ENCODE peak calls at places on chromosome X, in four cellular contexts. P is fibroblast of lung, S is endothelial cell, X is B cell. I is an unnamed sample.

GRCh38 chrX:2336181-2336580 is 164.6 kb downstream of the DHRSX start:
- DNase-seq in X (no peak), S (no peak), P (no peak), I (no peak)

GRCh38 chrX:118973389-118974087 is 880 bp upstream of the LONRF3 start:
- DNase-seq in X (peak; percentile 23), P (no peak), S (no peak), I (no peak)

GRCh38 chrX:24760601-24761000 is 66.9 kb downstream of the POLA1 start:
- DNase-seq in X (no peak), S (no peak), P (peak; percentile 26), I (no peak)

GRCh38 chrX:140918398-140919043 is 83.9 kb upstream of the SPANXB1 start:
- DNase-seq in P (peak; percentile 70), X (peak; percentile 68), S (peak; percentile 38), I (peak; percentile 4)

GRCh38 chrX:28303486-28303885 is 283.8 kb upstream of the IL1RAPL1 start:
- DNase-seq in P (no peak), X (no peak), S (no peak), I (no peak)

GRCh38 chrX:148416931-148417330 is 83.5 kb upstream of the AFF2 start:
- DNase-seq in S (no peak), P (no peak), X (no peak), I (no peak)

GRCh38 chrX:1281511-1281910 is 12.9 kb downstream of the CSF2RA start:
- DNase-seq in S (no peak), X (no peak), P (no peak), I (no peak)

GRCh38 chrX:153968754-153969124 is 2.9 kb downstream of the HCFC1 start:
- DNase-seq in X (peak; percentile 66), S (no peak), P (no peak), I (no peak)

GRCh38 chrX:136708348-136708747 is 60.4 kb downstream of the CD40LG start:
- DNase-seq in P (no peak), X (no peak), S (no peak), I (no peak)

GRCh38 chrX:77061022-77061421 is 386.2 kb upstream of the FGF16 start:
- DNase-seq in X (no peak), S (no peak), P (no peak), I (no peak)

GRCh38 chrX:23385242-23385641 is 50.6 kb downstream of the PTCHD1 start:
- DNase-seq in P (no peak), S (no peak), X (no peak), I (no peak)

GRCh38 chrX:40209951-40210617 is 112.3 kb upstream of the BCOR start:
- DNase-seq in S (no peak), X (no peak), P (no peak), I (no peak)

GRCh38 chrX:104659037-104659744 is 93.2 kb downstream of the IL1RAPL2 start:
- DNase-seq in S (no peak), X (no peak), P (no peak), I (no peak)

GRCh38 chrX:21940356-21940829 is at the start of gene SMS:
- DNase-seq in S (peak; percentile 55), X (peak; percentile 52), P (peak; percentile 77), I (peak; percentile 80)

GRCh38 chrX:72271812-72272211 is 5.2 kb downstream of the RPS4X start:
- DNase-seq in S (no peak), P (no peak), X (no peak), I (no peak)

GRCh38 chrX:53606456-53606855 is 80.1 kb downstream of the HUWE1 start:
- DNase-seq in X (no peak), S (no peak), P (no peak), I (no peak)

GRCh38 chrX:115233497-115234219 is at the start of gene LRCH2:
- DNase-seq in P (no peak), X (no peak), S (peak; percentile 14), I (no peak)

GRCh38 chrX:71082253-71082652 is 13.4 kb upstream of the FOXO4 start:
- DNase-seq in P (no peak), X (no peak), S (no peak), I (no peak)

GRCh38 chrX:50614460-50614859 is 143.8 kb upstream of the DGKK start:
- DNase-seq in S (no peak), P (no peak), X (no peak), I (no peak)

DNA sequence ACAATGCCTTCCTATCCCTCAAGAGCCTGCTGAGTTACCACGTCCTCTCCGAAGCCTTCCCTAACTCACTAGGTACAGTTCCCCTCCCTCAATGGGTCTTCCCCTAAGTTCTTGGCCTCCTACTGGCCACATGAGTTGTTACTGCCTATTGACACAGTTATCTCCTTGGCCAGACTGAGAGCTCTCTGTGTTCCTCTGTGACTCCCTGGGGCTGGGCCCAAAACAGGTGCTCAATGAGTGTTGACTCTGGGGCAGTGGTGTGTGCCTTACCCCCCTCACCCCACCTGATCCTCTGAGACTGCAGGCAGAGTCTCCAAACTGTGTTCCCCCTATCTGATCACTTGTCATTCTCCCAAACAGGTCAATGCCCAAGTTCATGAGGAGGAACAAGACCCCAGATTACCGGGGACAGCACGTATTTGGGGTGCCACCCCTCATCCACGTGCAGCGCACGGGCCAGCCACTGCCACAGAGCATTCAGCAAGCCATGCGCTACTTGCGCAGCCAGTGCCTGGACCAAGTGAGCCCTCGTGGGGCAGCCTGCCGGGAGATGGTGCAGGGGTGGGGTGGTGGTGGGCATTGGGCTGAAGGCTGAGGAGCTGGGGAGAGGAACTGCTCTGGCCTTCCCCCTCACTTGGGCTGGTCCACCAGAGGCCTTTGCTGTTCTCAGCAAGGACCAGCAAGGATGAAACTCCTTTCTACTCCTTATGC is 72.6 kb downstream of the STARD8 start:
- DNase-seq in S (no peak), P (peak; percentile 1), X (no peak), I (no peak)
- TF ChIP-seq CTCF in S (peak; percentile 13), P (no peak), X (no peak), I (no peak)

GRCh38 chrX:79409657-79410056 is 42.5 kb upstream of the ITM2A start:
- DNase-seq in P (no peak), X (no peak), S (no peak), I (no peak)

GRCh38 chrX:79408623-79409322 is 41.6 kb upstream of the ITM2A start:
- DNase-seq in X (no peak), S (no peak), P (no peak), I (no peak)

GRCh38 chrX:79415056-79415455 is 47.9 kb upstream of the ITM2A start:
- DNase-seq in P (no peak), X (no peak), S (no peak), I (no peak)

GRCh38 chrX:79413963-79414362 is 46.8 kb upstream of the ITM2A start:
- DNase-seq in X (no peak), P (no peak), S (no peak), I (no peak)

GRCh38 chrX:79413009-79413408 is 45.9 kb upstream of the ITM2A start:
- DNase-seq in P (no peak), S (no peak), X (peak; percentile 23), I (peak; percentile 2)
- TF ChIP-seq CTCF in P (no peak), S (peak; percentile 42), X (peak; percentile 47), I (no peak)

GRCh38 chrX:43556207-43556606 is 99.9 kb upstream of the MAOA start:
- DNase-seq in P (no peak), S (no peak), X (no peak), I (no peak)

GRCh38 chrX:43560247-43560946 is 95.7 kb upstream of the MAOA start:
- DNase-seq in P (no peak), X (no peak), S (no peak), I (no peak)

GRCh38 chrX:43562372-43562771 is 93.7 kb upstream of the MAOA start:
- DNase-seq in X (no peak), S (no peak), P (peak; percentile 56), I (no peak)

GRCh38 chrX:43559643-43560042 is 96.5 kb upstream of the MAOA start:
- DNase-seq in S (peak; percentile 48), X (peak; percentile 56), P (peak; percentile 59), I (peak; percentile 3)

DNA sequence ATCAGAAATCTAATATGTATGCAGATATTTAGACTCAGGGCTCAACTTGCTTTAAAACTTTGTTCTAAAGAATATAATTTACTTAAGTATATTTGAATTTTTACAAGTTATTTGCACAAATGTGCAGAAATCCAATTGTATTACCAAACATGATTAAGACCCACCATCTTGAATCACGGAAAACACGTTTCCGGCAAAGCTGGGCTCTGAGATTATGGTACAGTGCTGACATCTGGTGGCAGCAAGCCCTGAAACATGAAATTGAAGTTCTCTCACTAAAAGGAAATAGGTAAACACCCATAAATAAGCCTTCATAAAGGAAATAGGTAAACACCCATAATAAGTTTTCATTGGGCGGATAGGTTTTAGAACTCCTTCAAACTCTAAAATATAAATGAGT is 98.3 kb upstream of the MAOA start:
- DNase-seq in X (peak; percentile 76), S (peak; percentile 43), P (peak; percentile 72), I (peak; percentile 35)
- TF ChIP-seq CTCF in X (peak; percentile 72), S (peak; percentile 45), P (peak; percentile 46), I (peak; percentile 38)

GRCh38 chrX:38768079-38768478 is 33.2 kb upstream of the MID1IP1 start:
- DNase-seq in X (peak; percentile 17), S (no peak), P (peak; percentile 56), I (peak; percentile 8)
- TF ChIP-seq CTCF in X (peak; percentile 53), S (no peak), P (peak; percentile 38), I (no peak)

I was measured in GM20000.